ENCODE peak calls at places on chromosomes 16 and 17, in eight cellular contexts. X is H1, J is uterus, M is A549, E is GM12878, O is heart left ventricle, V is IMR-90, C is transverse colon. T is an unnamed sample.

GRCh38 chr17:1197781-1198490 is 18.2 kb upstream of the ABR start:
- DNase-seq in X (no peak), J (peak; percentile 59), M (no peak), E (peak; percentile 97), O (peak; percentile 82), V (no peak), C (peak; percentile 82), T (peak; percentile 96)

GRCh38 chr17:39928868-39929651 is 1.5 kb downstream of the LRRC3C start:
- DNase-seq in X (no peak), J (no peak), M (peak; percentile 65), E (no peak), O (no peak), V (peak; percentile 96), C (no peak), T (no peak)

GRCh38 chr17:67011527-67012175 is 32.7 kb upstream of the CACNG1 start:
- DNase-seq in X (no peak), J (no peak), M (no peak), E (no peak), O (no peak), V (no peak), C (no peak), T (no peak)

GRCh38 chr17:64378890-64379354 is 11.7 kb downstream of the PECAM1 start:
- DNase-seq in X (no peak), J (no peak), M (no peak), E (peak; percentile 72), O (no peak), V (no peak), C (peak; percentile 55), T (no peak)

GRCh38 chr16:12455287-12455798 is 348.3 kb downstream of the CPPED1 start:
- DNase-seq in X (peak; percentile 31), J (no peak), M (peak; percentile 37), E (no peak), O (peak; percentile 53), V (peak; percentile 55), C (peak; percentile 59), T (no peak)

GRCh38 chr16:49261930-49262329 is 19.7 kb downstream of the CBLN1 start:
- DNase-seq in X (no peak), J (no peak), M (no peak), E (no peak), O (no peak), V (no peak), C (no peak), T (no peak)

GRCh38 chr16:16082255-16082654 is 132.8 kb downstream of the ABCC1 start:
- DNase-seq in X (no peak), J (no peak), M (no peak), E (no peak), O (no peak), V (no peak), C (no peak), T (no peak)

GRCh38 chr16:79658301-79659001 is 57.9 kb upstream of the MAF start:
- DNase-seq in X (no peak), J (no peak), M (peak; percentile 29), E (no peak), O (no peak), V (peak; percentile 35), C (no peak), T (peak; percentile 88)

GRCh38 chr16:31064882-31065461 is 9.1 kb downstream of the ZNF668 start:
- DNase-seq in X (no peak), J (peak; percentile 65), M (peak; percentile 55), E (no peak), O (peak; percentile 62), V (peak; percentile 97), C (no peak), T (peak; percentile 90)
- H3K4me3 ChIP-seq in X (no peak overlapping the region), J (no peak overlapping the region), M (no peak overlapping the region), E (no peak overlapping the region), O (no peak overlapping the region), V (no peak overlapping the region), C (no peak overlapping the region), T (no peak overlapping the region)

GRCh38 chr16:84220851-84221250 is 19.0 kb downstream of the KCNG4 start:
- DNase-seq in X (no peak), J (no peak), M (no peak), E (no peak), O (no peak), V (peak; percentile 72), C (no peak), T (no peak)

GRCh38 chr16:84218961-84219360 is 20.9 kb downstream of the KCNG4 start:
- DNase-seq in X (no peak), J (no peak), M (no peak), E (no peak), O (no peak), V (no peak), C (no peak), T (no peak)

GRCh38 chr16:84214451-84215066 is 23.6 kb downstream of the ADAD2 start:
- DNase-seq in X (no peak), J (no peak), M (no peak), E (no peak), O (no peak), V (no peak), C (no peak), T (no peak)

GRCh38 chr16:84215531-84215930 is 24.3 kb downstream of the KCNG4 start:
- DNase-seq in X (no peak), J (no peak), M (no peak), E (no peak), O (no peak), V (no peak), C (no peak), T (no peak)

DNA sequence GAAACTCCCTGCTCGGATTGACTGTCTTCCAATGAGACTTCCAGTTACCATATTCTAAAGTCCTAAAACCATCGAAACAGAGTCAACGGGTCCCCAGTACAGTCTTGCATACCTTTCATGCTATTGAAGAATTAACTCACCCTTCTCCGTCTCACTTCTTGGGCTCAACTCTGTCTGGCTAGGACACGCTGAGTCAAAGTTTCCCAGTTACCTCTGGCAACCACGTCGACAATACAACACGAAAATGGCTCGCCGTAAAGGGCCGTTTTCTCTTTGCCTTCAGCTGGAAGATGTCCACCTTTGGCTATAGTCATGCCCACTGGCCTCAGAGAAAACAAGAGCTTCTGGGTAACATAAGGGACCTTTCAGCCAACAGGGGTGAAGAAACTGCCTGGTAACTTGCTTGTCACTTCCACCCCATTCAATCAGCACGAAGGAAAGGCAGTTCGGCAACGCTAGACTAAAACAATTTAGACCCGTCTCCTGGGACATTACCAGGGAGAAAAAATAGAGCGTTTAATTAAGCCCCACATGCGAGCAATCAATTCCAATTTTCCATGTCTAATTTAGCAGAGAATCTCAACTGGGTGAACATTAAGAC is 21.5 kb downstream of the KCNG4 start:
- DNase-seq in X (no peak), J (no peak), M (no peak), E (no peak), O (no peak), V (no peak), C (no peak), T (no peak)
- TF ChIP-seq CTCF in X (no peak), J (no peak), M (no peak), E (no peak), O (no peak), V (no peak), C (no peak), T (no peak)

GRCh38 chr17:17703608-17703919 is 22.3 kb downstream of the RAI1 start:
- DNase-seq in X (no peak), J (no peak), M (no peak), E (no peak), O (no peak), V (no peak), C (no peak), T (no peak)

GRCh38 chr17:17708816-17709215 is 27.6 kb downstream of the RAI1 start:
- DNase-seq in X (no peak), J (no peak), M (no peak), E (no peak), O (no peak), V (no peak), C (no peak), T (no peak)

GRCh38 chr17:17704931-17705330 is 23.7 kb downstream of the RAI1 start:
- DNase-seq in X (no peak), J (no peak), M (no peak), E (no peak), O (no peak), V (no peak), C (no peak), T (no peak)

GRCh38 chr17:17708301-17708700 is 27.0 kb downstream of the RAI1 start:
- DNase-seq in X (no peak), J (no peak), M (no peak), E (no peak), O (no peak), V (no peak), C (no peak), T (no peak)

GRCh38 chr17:17706140-17707060 is 25.1 kb downstream of the RAI1 start:
- DNase-seq in X (no peak), J (no peak), M (no peak), E (no peak), O (no peak), V (no peak), C (no peak), T (no peak)
- TF ChIP-seq POLR2A in X (no peak), J (no peak), M (no peak), E (no peak), O (no peak), V (no peak), C (no peak), T (no peak)

GRCh38 chr16:66273644-66274334 is 92.7 kb upstream of the CDH5 start:
- DNase-seq in X (no peak), J (no peak), M (no peak), E (no peak), O (no peak), V (peak; percentile 54), C (no peak), T (no peak)

GRCh38 chr16:66272461-66272860 is 94.0 kb upstream of the CDH5 start:
- DNase-seq in X (no peak), J (no peak), M (no peak), E (no peak), O (no peak), V (no peak), C (no peak), T (peak; percentile 71)

GRCh38 chr16:66275795-66276428 is 90.6 kb upstream of the CDH5 start:
- DNase-seq in X (peak; percentile 50), J (no peak), M (peak; percentile 65), E (no peak), O (no peak), V (peak; percentile 76), C (peak; percentile 49), T (peak; percentile 81)

GRCh38 chr16:66273036-66273435 is 93.5 kb upstream of the CDH5 start:
- DNase-seq in X (no peak), J (no peak), M (no peak), E (no peak), O (no peak), V (no peak), C (no peak), T (peak; percentile 53)

GRCh38 chr16:66274335-66275110 is 92.0 kb upstream of the CDH5 start:
- DNase-seq in X (no peak), J (no peak), M (peak; percentile 33), E (no peak), O (no peak), V (peak; percentile 44), C (no peak), T (peak; percentile 74)
- H3K4me3 ChIP-seq in X (no peak overlapping the region), J (no peak overlapping the region), M (no peak overlapping the region), E (no peak overlapping the region), O (no peak overlapping the region), V (no peak overlapping the region), C (no peak overlapping the region), T (no peak overlapping the region)

T was measured in lower leg skin.